ENCODE peak calls at places on chromosomes 13 and 19, in ten cellular contexts. R, X, M, W, A, S, J, O, D and L are unnamed samples.

GRCh38 chr13:49638416-49639072 is 10.2 kb downstream of the ARL11 start:
- DNase-seq in R (no peak), X (no peak), M (no peak), W (no peak), A (no peak), S (no peak), J (no peak), O (no peak), D (no peak), L (no peak)

GRCh38 chr13:76884571-76885202 is 1.5 kb downstream of the KCTD12 start:
- DNase-seq in R (peak), X (no peak), M (no peak), W (peak), A (no peak), S (no peak), J (no peak), O (peak), D (no peak), L (no peak)

GRCh38 chr13:37106642-37107041 is 1.2 kb upstream of the CSNK1A1L start:
- DNase-seq in R (no peak), X (no peak), M (no peak), W (no peak), A (no peak), S (no peak), J (no peak), O (no peak), D (peak), L (no peak)

GRCh38 chr13:89784161-89784809 is 1563.2 kb upstream of the MIR17HG start:
- DNase-seq in R (no peak), X (no peak), M (no peak), W (no peak), A (no peak), S (no peak), J (no peak), O (no peak), D (no peak), L (no peak)

GRCh38 chr19:37452500-37453245 is 14.6 kb downstream of the ZNF569 start:
- DNase-seq in R (no peak), X (no peak), M (no peak), W (no peak), A (no peak), S (no peak), J (no peak), O (no peak), D (no peak), L (no peak)

GRCh38 chr13:37621811-37622361 is 23.3 kb upstream of the POSTN start:
- DNase-seq in R (peak), X (no peak), M (no peak), W (peak), A (no peak), S (peak), J (no peak), O (no peak), D (no peak), L (no peak)

GRCh38 chr13:102726430-102726829 is 31.6 kb upstream of the METTL21C start:
- DNase-seq in R (no peak), X (no peak), M (no peak), W (peak), A (no peak), S (no peak), J (no peak), O (no peak), D (no peak), L (no peak)

GRCh38 chr19:44891016-44891882 is at the start of gene TOMM40:
- DNase-seq in R (no peak), X (peak), M (peak), W (no peak), A (peak), S (peak), J (peak), O (peak), D (peak), L (peak)

GRCh38 chr13:75482070-75482819 is at the start of gene TBC1D4:
- DNase-seq in R (peak), X (peak), M (peak), W (peak), A (peak), S (peak), J (peak), O (peak), D (peak), L (no peak)

GRCh38 chr13:75480691-75481175 is 1.2 kb downstream of the TBC1D4 start:
- DNase-seq in R (peak), X (peak), M (peak), W (peak), A (no peak), S (no peak), J (peak), O (peak), D (peak), L (no peak)

GRCh38 chr13:75481176-75482069 is 546 bp downstream of the TBC1D4 start:
- DNase-seq in R (no peak), X (peak), M (peak), W (peak), A (peak), S (no peak), J (peak), O (peak), D (peak), L (no peak)

GRCh38 chr13:75485286-75486062 is 3.5 kb upstream of the TBC1D4 start:
- DNase-seq in R (peak), X (no peak), M (no peak), W (peak), A (no peak), S (no peak), J (no peak), O (no peak), D (peak), L (no peak)

GRCh38 chr13:75482820-75483079 is 781 bp upstream of the TBC1D4 start:
- DNase-seq in R (no peak), X (no peak), M (no peak), W (no peak), A (no peak), S (no peak), J (no peak), O (no peak), D (no peak), L (no peak)
- TF ChIP-seq CTCF in R (no peak), X (no peak), M (no peak), W (no peak), A (no peak), S (no peak), J (peak), O (no peak), D (no peak), L (no peak)

GRCh38 chr13:31056650-31057275 is 104.9 kb downstream of the HSPH1 start:
- DNase-seq in R (peak), X (no peak), M (no peak), W (no peak), A (no peak), S (no peak), J (no peak), O (no peak), D (peak), L (no peak)
- TF ChIP-seq CTCF in R (peak), X (no peak), M (no peak), W (peak), A (no peak), S (no peak), J (no peak), O (peak), D (no peak), L (no peak)

GRCh38 chr19:41533691-41534090 is 42.3 kb upstream of the CEACAM21 start:
- DNase-seq in R (no peak), X (no peak), M (no peak), W (no peak), A (no peak), S (no peak), J (no peak), O (no peak), D (no peak), L (no peak)

GRCh38 chr19:41541990-41542584 is 33.9 kb upstream of the CEACAM21 start:
- DNase-seq in R (peak), X (peak), M (peak), W (peak), A (peak), S (peak), J (peak), O (peak), D (peak), L (no peak)

GRCh38 chr19:41540041-41540695 is 35.8 kb upstream of the CEACAM21 start:
- DNase-seq in R (no peak), X (no peak), M (no peak), W (no peak), A (no peak), S (no peak), J (no peak), O (no peak), D (no peak), L (no peak)

GRCh38 chr19:41535029-41535622 is 40.8 kb upstream of the CEACAM21 start:
- DNase-seq in R (no peak), X (no peak), M (no peak), W (no peak), A (no peak), S (no peak), J (no peak), O (no peak), D (no peak), L (no peak)

DNA sequence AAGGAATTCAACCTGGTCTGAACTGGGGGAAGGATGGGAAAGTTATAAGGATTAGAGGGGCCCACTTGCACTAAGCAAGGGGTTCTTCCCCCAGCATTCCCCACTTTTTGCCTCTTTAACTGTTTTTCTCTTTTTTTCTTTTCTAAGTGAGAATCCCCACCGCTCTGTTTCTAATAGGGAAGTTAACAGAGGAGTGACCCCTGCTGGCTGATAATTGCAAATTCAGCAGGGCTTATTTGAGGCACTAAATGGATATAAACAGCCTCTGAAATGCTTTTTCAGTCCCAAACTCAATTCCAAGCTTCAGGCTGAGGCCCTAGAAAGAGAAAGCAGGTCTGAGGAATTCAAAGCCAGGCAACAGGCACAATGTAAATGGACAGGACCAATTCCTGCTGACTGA is 38.2 kb upstream of the CEACAM21 start:
- DNase-seq in R (peak), X (no peak), M (no peak), W (peak), A (no peak), S (no peak), J (no peak), O (no peak), D (peak), L (no peak)
- TF ChIP-seq CTCF in R (peak), X (peak), M (peak), W (peak), A (no peak), S (no peak), J (peak), O (peak), D (peak), L (no peak)

GRCh38 chr13:113531041-113531873 is 40.7 kb upstream of the DCUN1D2 start:
- DNase-seq in R (no peak), X (no peak), M (no peak), W (no peak), A (no peak), S (no peak), J (no peak), O (no peak), D (no peak), L (no peak)

GRCh38 chr13:113528101-113528797 is 37.7 kb upstream of the DCUN1D2 start:
- DNase-seq in R (no peak), X (no peak), M (no peak), W (no peak), A (no peak), S (no peak), J (no peak), O (peak), D (no peak), L (no peak)

GRCh38 chr13:113528798-113529180 is 38.3 kb upstream of the DCUN1D2 start:
- DNase-seq in R (no peak), X (no peak), M (no peak), W (no peak), A (no peak), S (no peak), J (no peak), O (peak), D (no peak), L (no peak)

GRCh38 chr13:113527272-113527958 is 36.9 kb upstream of the DCUN1D2 start:
- DNase-seq in R (no peak), X (no peak), M (no peak), W (no peak), A (no peak), S (no peak), J (no peak), O (no peak), D (no peak), L (no peak)

GRCh38 chr13:113526466-113527220 is 36.1 kb upstream of the DCUN1D2 start:
- DNase-seq in R (no peak), X (no peak), M (no peak), W (no peak), A (no peak), S (no peak), J (no peak), O (no peak), D (no peak), L (no peak)
- TF ChIP-seq CTCF in R (no peak), X (no peak), M (no peak), W (no peak), A (no peak), S (no peak), J (no peak), O (no peak), D (no peak), L (no peak)

GRCh38 chr19:14467816-14468215 is 7.3 kb downstream of the PTGER1 start:
- DNase-seq in R (no peak), X (no peak), M (no peak), W (no peak), A (no peak), S (no peak), J (no peak), O (no peak), D (no peak), L (no peak)
- TF ChIP-seq CTCF in R (no peak), X (no peak), M (no peak), W (no peak), A (no peak), S (no peak), J (no peak), O (no peak), D (no peak), L (no peak)

GRCh38 chr19:42311612-42312160 is 1.4 kb upstream of the TMEM145 start:
- DNase-seq in R (no peak), X (no peak), M (no peak), W (no peak), A (no peak), S (no peak), J (no peak), O (no peak), D (peak), L (no peak)
- TF ChIP-seq CTCF in R (peak), X (no peak), M (no peak), W (no peak), A (no peak), S (no peak), J (no peak), O (no peak), D (peak), L (peak)

GRCh38 chr19:30049226-30049625 is 107.2 kb downstream of the URI1 start:
- DNase-seq in R (no peak), X (no peak), M (no peak), W (no peak), A (no peak), S (no peak), J (no peak), O (no peak), D (no peak), L (no peak)

GRCh38 chr19:30047355-30047895 is 105.4 kb downstream of the URI1 start:
- DNase-seq in R (no peak), X (no peak), M (no peak), W (no peak), A (no peak), S (no peak), J (no peak), O (no peak), D (no peak), L (no peak)

GRCh38 chr19:30049844-30050667 is 108.0 kb downstream of the URI1 start:
- DNase-seq in R (no peak), X (no peak), M (no peak), W (no peak), A (no peak), S (no peak), J (no peak), O (no peak), D (no peak), L (no peak)

GRCh38 chr19:30044273-30045259 is 102.5 kb downstream of the URI1 start:
- DNase-seq in R (no peak), X (no peak), M (no peak), W (no peak), A (no peak), S (no peak), J (no peak), O (no peak), D (no peak), L (no peak)

DNA sequence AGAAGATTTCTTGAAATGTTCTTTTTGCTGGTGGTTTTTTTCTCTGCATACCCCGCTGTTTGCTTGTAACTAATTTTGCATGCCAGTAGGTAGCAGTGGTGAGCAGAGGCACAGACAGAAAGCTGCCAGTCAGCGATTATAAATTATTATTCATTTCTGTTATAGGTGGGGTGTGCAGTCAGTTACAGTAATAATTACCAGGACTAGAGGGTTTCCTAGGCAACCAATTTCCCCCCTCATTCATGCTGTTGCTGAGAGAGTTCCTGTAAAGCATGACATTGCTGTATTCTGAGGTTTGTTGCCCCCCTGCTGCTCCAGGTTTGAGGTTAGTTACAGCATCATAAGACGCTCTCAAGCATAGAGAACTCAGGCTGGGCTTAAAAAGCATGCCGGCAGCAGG is 104.5 kb downstream of the URI1 start:
- DNase-seq in R (no peak), X (no peak), M (no peak), W (peak), A (no peak), S (no peak), J (no peak), O (no peak), D (peak), L (no peak)
- TF ChIP-seq CTCF in R (peak), X (no peak), M (peak), W (peak), A (no peak), S (no peak), J (peak), O (peak), D (peak), L (peak)

DNA sequence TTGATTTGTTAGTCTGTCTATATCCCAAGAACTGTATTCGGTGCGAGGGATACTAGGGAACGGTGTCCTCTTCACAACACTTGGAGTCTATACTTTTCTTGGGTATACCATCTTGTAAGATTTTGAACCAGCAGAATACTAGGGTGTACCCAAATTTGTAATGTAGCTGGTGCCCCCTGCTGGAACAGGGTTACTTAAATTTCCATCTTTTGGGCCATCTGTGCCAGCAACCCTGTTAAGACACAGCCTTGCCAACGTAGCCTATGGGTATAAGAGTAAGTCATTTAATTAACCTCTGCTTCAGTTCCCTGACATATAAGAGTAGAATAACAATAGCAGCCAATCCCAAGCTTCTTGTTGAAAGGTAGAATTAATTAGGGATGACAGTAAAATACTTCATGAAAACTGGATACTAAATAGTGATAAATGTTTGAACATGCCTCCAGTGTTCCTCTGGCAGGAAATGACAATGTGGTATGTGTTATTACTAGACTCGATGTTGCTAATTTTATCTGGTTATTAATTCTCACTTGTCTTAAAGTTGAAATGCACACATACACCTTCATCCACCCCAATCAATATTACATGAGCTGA is 607.6 kb downstream of the FGF9 start:
- DNase-seq in R (peak), X (no peak), M (peak), W (no peak), A (no peak), S (peak), J (peak), O (peak), D (peak), L (no peak)
- TF ChIP-seq CTCF in R (no peak), X (peak), M (peak), W (no peak), A (no peak), S (no peak), J (peak), O (peak), D (peak), L (no peak)

DNA sequence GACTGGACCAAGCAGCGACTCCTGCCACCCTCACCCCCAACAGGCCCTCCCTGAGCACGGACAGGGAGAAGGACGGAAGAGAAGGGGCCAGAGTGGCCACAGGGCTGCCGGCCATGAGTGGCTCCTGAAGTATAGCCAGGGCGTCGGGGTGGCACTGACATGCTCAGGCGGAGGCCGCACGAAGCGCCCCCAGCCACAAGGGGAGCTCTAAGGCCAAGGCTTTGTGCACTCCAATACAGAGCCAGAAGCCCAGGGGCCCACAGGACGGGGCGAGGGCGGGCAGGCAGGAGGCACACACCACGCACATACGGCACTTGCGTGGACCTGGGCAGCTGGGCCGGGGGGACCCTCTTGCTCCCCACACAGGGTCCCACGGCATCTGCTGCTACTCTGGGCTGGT is 52.0 kb downstream of the KLF2 start:
- DNase-seq in R (no peak), X (no peak), M (no peak), W (no peak), A (no peak), S (no peak), J (peak), O (peak), D (peak), L (no peak)
- TF ChIP-seq CTCF in R (peak), X (peak), M (peak), W (peak), A (no peak), S (no peak), J (peak), O (peak), D (peak), L (peak)

GRCh38 chr19:56837492-56837891 is 3.0 kb downstream of the PEG3 start:
- DNase-seq in R (peak), X (peak), M (peak), W (peak), A (no peak), S (peak), J (no peak), O (no peak), D (no peak), L (no peak)
- TF ChIP-seq CTCF in R (peak), X (peak), M (peak), W (peak), A (no peak), S (no peak), J (no peak), O (peak), D (peak), L (peak)